ENCODE peak calls at places on chromosomes 4 and X, in seven cellular contexts. Y is MM.1S, O is neural progenitor cell, A is SK-N-SH, C is GM23338, N is PC-3, B is hepatocyte. W is an unnamed sample.

GRCh38 chr4:185945238-185945637 is 123.7 kb upstream of the TLR3 start:
- DNase-seq in Y (no peak), O (no peak), A (no peak), C (no peak), N (no peak), B (no peak), W (no peak)

GRCh38 chr4:55378617-55379467 is 16.9 kb upstream of the TMEM165 start:
- DNase-seq in Y (no peak), O (no peak), A (no peak), C (no peak), N (peak; percentile 99), B (no peak), W (no peak)

GRCh38 chr4:104815593-104816156 is 321.0 kb upstream of the CXXC4 start:
- DNase-seq in Y (no peak), O (no peak), A (no peak), C (no peak), N (peak; percentile 66), B (peak; percentile 11), W (no peak)

GRCh38 chr4:8364141-8364540 is 76.4 kb downstream of the ACOX3 start:
- DNase-seq in Y (no peak), O (no peak), A (no peak), C (no peak), N (peak; percentile 10), B (no peak), W (no peak)

GRCh38 chr4:39324446-39324845 is 41.7 kb downstream of the RFC1 start:
- DNase-seq in Y (no peak), O (no peak), A (no peak), C (no peak), N (no peak), B (no peak), W (no peak)

GRCh38 chrX:1442016-1442665 is 10.6 kb downstream of the ASMTL start:
- DNase-seq in Y (no peak), O (no peak), A (no peak), C (no peak), N (no peak), B (no peak), W (no peak)

GRCh38 chr4:20354120-20354519 is 102.4 kb downstream of the SLIT2 start:
- DNase-seq in Y (no peak), O (peak; percentile 72), A (no peak), C (peak; percentile 38), N (no peak), B (no peak), W (no peak)

GRCh38 chr4:80005863-80006262 is 67.2 kb downstream of the ANTXR2 start:
- DNase-seq in Y (no peak), O (no peak), A (no peak), C (no peak), N (peak; percentile 84), B (no peak), W (no peak)

GRCh38 chr4:5958199-5958735 is 60.0 kb downstream of the C4orf50 start:
- DNase-seq in Y (no peak), O (no peak), A (no peak), C (no peak), N (no peak), B (no peak), W (no peak)

GRCh38 chr4:20284990-20285389 is 33.3 kb downstream of the SLIT2 start:
- DNase-seq in Y (no peak), O (no peak), A (no peak), C (no peak), N (peak; percentile 32), B (peak; percentile 60), W (peak; percentile 77)

GRCh38 chrX:22360129-22360528 is 87.4 kb downstream of the CBLL2 start:
- DNase-seq in Y (no peak), O (no peak), A (no peak), C (no peak), N (no peak), B (no peak), W (no peak)

GRCh38 chrX:15749642-15750610 is 11.9 kb downstream of the CA5B start:
- DNase-seq in Y (peak; percentile 51), O (no peak), A (no peak), C (no peak), N (no peak), B (no peak), W (peak; percentile 69)

GRCh38 chr4:100060765-100061416 is 110.8 kb upstream of the H2AZ1 start:
- DNase-seq in Y (no peak), O (no peak), A (no peak), C (peak; percentile 21), N (no peak), B (no peak), W (no peak)

DNA sequence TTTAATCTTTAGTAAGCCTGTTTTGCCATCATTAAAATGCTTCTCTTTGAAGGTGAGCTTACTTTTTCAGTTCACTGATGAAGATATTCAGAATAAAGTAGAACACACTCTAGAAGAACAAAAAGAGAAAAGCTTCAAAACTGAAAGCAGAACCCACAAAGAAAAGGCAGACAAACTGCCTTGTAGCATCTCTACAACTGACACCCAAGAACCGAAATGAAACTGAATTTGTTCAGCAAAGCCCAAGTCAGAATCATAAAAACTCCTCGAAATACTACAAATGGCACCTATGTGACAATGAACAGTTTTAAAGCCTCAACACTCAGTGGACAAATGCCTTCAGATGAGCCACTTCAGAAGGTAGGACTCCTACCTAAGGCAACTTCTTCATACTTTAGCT is 83.6 kb downstream of the MAML3 start:
- DNase-seq in Y (peak; percentile 64), O (no peak), A (no peak), C (no peak), N (no peak), B (no peak), W (no peak)
- H3K27ac ChIP-seq in Y (no peak overlapping the region), O (no peak overlapping the region), A (no peak overlapping the region), C (no peak overlapping the region), N (no peak overlapping the region), B (no peak overlapping the region), W (no peak overlapping the region)

DNA sequence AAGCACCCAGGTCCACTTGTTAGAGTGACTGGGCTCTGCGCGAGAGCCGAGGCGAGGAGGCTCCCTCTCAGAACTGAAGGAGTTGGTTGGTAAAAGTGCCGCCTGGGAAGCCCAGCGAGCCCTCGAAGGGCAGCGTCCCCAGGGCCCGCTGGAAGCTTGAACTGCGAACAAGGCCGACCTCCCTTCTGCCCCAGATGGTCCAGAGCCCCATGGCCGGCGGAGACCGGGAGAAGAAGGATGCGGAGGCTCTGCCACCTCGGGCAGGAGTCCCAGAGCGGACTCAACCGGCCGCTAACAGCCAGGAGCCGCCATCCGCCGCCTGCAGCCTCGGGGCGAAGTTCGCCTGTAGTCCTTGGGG is 116.3 kb upstream of the TEX13C start:
- DNase-seq in Y (no peak), O (peak; percentile 40), A (peak; percentile 14), C (peak; percentile 23), N (no peak), B (no peak), W (peak; percentile 2)
- TF ChIP-seq EZH2phosphoT487 in Y (no peak), O (no peak), A (no peak), C (no peak), N (peak; percentile 1), B (no peak), W (no peak)

DNA sequence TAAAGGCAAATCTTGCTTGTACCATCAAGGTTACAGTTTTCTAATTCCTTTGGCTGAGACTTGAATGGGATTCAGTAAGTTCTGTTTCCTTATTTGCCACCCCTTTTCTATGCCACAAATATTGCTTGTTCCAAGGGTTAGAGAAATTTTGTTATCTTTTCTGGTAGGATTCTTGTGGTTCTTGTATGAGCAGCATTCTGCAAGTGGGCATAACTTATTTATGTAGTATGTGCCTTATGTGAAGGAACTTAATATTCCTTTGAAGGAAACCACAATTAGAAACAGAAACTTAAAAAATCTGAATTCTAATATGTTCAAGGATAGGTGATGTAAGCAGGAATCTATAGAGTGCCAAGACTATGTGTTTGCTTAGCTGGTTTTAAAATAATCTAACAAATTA is 53.1 kb upstream of the TSPAN5 start:
- DNase-seq in Y (no peak), O (no peak), A (no peak), C (no peak), N (no peak), B (no peak), W (no peak)
- H3K27ac ChIP-seq in Y (no peak overlapping the region), O (no peak overlapping the region), A (no peak overlapping the region), C (no peak overlapping the region), N (no peak overlapping the region), B (no peak overlapping the region), W (no peak overlapping the region)

GRCh38 chr4:154984148-154984547 is 203.1 kb downstream of the RBM46 start:
- DNase-seq in Y (no peak), O (no peak), A (no peak), C (no peak), N (no peak), B (no peak), W (no peak)

GRCh38 chr4:154983714-154984113 is 202.6 kb downstream of the RBM46 start:
- DNase-seq in Y (no peak), O (no peak), A (no peak), C (no peak), N (no peak), B (no peak), W (no peak)

GRCh38 chr4:154985673-154986072 is 204.6 kb downstream of the RBM46 start:
- DNase-seq in Y (no peak), O (no peak), A (no peak), C (no peak), N (no peak), B (no peak), W (peak; percentile 57)

GRCh38 chr4:154984616-154985015 is 203.5 kb downstream of the RBM46 start:
- DNase-seq in Y (no peak), O (no peak), A (no peak), C (no peak), N (no peak), B (no peak), W (no peak)

GRCh38 chr4:154982187-154983047 is 201.3 kb downstream of the RBM46 start:
- DNase-seq in Y (peak; percentile 55), O (peak; percentile 81), A (peak; percentile 58), C (peak; percentile 87), N (peak; percentile 69), B (peak; percentile 76), W (peak; percentile 75)
- TF ChIP-seq EZH2phosphoT487 in Y (no peak), O (no peak), A (no peak), C (no peak), N (no peak), B (no peak), W (no peak)

DNA sequence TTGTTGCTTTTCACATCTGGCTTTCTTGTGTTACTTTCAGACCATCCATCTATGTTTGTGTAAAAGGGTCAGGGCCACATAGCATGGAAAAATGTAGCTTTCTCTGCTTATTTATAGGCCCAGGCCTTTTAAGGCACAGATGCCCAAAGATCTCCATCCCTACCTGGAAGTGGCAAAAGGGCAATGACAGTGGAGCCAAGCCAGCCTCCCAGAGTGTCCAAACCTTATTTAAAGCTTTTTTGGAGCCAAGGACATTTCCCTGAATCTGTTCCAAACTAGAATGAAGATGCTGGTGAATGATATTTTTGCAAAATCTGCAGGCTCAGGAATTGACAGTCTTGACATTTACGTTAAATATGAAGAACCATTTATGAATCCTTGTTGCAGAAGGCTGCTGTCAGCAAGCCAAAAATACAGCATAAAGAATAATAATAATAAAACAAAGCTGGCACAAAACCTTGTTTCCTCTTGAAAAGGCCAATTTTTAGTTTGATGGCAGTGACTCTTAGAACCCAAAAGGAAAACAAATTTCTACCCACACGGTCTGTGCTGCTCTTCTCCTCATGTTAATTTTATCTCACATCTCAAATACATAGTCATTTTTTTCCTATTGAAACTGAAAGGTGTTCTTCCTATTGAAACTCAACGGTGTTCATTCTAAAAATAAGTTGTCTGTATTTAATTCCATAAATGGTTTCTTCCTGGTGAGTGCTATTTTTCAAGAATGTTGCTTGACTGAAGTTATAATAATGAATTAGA is 206.3 kb upstream of the TBL1X start:
- DNase-seq in Y (peak; percentile 33), O (no peak), A (no peak), C (no peak), N (no peak), B (no peak), W (no peak)
- H3K27ac ChIP-seq in Y (peak overlapping the region; percentile 74), O (no peak overlapping the region), A (no peak overlapping the region), C (no peak overlapping the region), N (no peak overlapping the region), B (no peak overlapping the region), W (no peak overlapping the region)